ENCODE peak calls at places on chromosome 2, in ten cellular contexts. One of them, this sample, is unnamed.

GRCh38 chr2:181900007-181900651 is 8.6 kb downstream of the ITPRID2 start:
- DNase-seq in ecto neural progenitor cell: no peak
- DNase-seq in HS-5: no peak
- DNase-seq in HTR-8/SVneo: no peak
- DNase-seq in caudate nucleus: no peak
- DNase-seq in stimulated activated CD4-positive, alpha-beta T cell treated with anti-CD3 and anti-CD28 coated beads, Interleukin-4, amount 100 ng/mL, for 24 hours: no peak
- DNase-seq in activated naive CD4-positive, alpha-beta T cell: no peak
- DNase-seq in tibial nerve: no peak
- DNase-seq in Ammon's horn: no peak
- DNase-seq in NCI-H1417: no peak
- DNase-seq in this sample: no peak

GRCh38 chr2:203852760-203853159 is 14.8 kb upstream of the CTLA4 start:
- DNase-seq in caudate nucleus: no peak
- DNase-seq in NCI-H1417: no peak
- DNase-seq in activated naive CD4-positive, alpha-beta T cell: no peak
- DNase-seq in stimulated activated CD4-positive, alpha-beta T cell treated with anti-CD3 and anti-CD28 coated beads, Interleukin-4, amount 100 ng/mL, for 24 hours: no peak
- DNase-seq in tibial nerve: no peak
- DNase-seq in Ammon's horn: no peak
- DNase-seq in HS-5: no peak
- DNase-seq in ecto neural progenitor cell: no peak
- DNase-seq in HTR-8/SVneo: no peak
- DNase-seq in this sample: no peak

GRCh38 chr2:153551698-153552097 is 73.1 kb upstream of the RPRM start:
- DNase-seq in stimulated activated CD4-positive, alpha-beta T cell treated with anti-CD3 and anti-CD28 coated beads, Interleukin-4, amount 100 ng/mL, for 24 hours: no peak
- DNase-seq in Ammon's horn: no peak
- DNase-seq in HTR-8/SVneo: no peak
- DNase-seq in activated naive CD4-positive, alpha-beta T cell: no peak
- DNase-seq in caudate nucleus: no peak
- DNase-seq in tibial nerve: no peak
- DNase-seq in HS-5: no peak
- DNase-seq in ecto neural progenitor cell: no peak
- DNase-seq in NCI-H1417: no peak
- DNase-seq in this sample: no peak

GRCh38 chr2:108119026-108119425 is 120.7 kb upstream of the SULT1C3 start:
- DNase-seq in NCI-H1417: no peak
- DNase-seq in ecto neural progenitor cell: no peak
- DNase-seq in tibial nerve: no peak
- DNase-seq in HTR-8/SVneo: no peak
- DNase-seq in caudate nucleus: no peak
- DNase-seq in stimulated activated CD4-positive, alpha-beta T cell treated with anti-CD3 and anti-CD28 coated beads, Interleukin-4, amount 100 ng/mL, for 24 hours: no peak
- DNase-seq in Ammon's horn: no peak
- DNase-seq in activated naive CD4-positive, alpha-beta T cell: no peak
- DNase-seq in HS-5: no peak
- DNase-seq in this sample: no peak

GRCh38 chr2:57886196-57886786 is 160.3 kb upstream of the VRK2 start:
- DNase-seq in caudate nucleus: no peak
- DNase-seq in Ammon's horn: no peak
- DNase-seq in stimulated activated CD4-positive, alpha-beta T cell treated with anti-CD3 and anti-CD28 coated beads, Interleukin-4, amount 100 ng/mL, for 24 hours: no peak
- DNase-seq in tibial nerve: no peak
- DNase-seq in HS-5: no peak
- DNase-seq in activated naive CD4-positive, alpha-beta T cell: no peak
- DNase-seq in HTR-8/SVneo: no peak
- DNase-seq in NCI-H1417: peak
- DNase-seq in ecto neural progenitor cell: no peak
- DNase-seq in this sample: no peak

GRCh38 chr2:100592226-100592625 is 29.4 kb downstream of the PDCL3 start:
- DNase-seq in tibial nerve: no peak
- DNase-seq in HTR-8/SVneo: no peak
- DNase-seq in activated naive CD4-positive, alpha-beta T cell: no peak
- DNase-seq in HS-5: peak
- DNase-seq in caudate nucleus: no peak
- DNase-seq in NCI-H1417: no peak
- DNase-seq in ecto neural progenitor cell: no peak
- DNase-seq in Ammon's horn: no peak
- DNase-seq in stimulated activated CD4-positive, alpha-beta T cell treated with anti-CD3 and anti-CD28 coated beads, Interleukin-4, amount 100 ng/mL, for 24 hours: no peak
- DNase-seq in this sample: no peak

GRCh38 chr2:97910403-97911209 is 85.1 kb downstream of the TMEM131 start:
- DNase-seq in HTR-8/SVneo: no peak
- DNase-seq in tibial nerve: no peak
- DNase-seq in ecto neural progenitor cell: no peak
- DNase-seq in caudate nucleus: no peak
- DNase-seq in Ammon's horn: no peak
- DNase-seq in stimulated activated CD4-positive, alpha-beta T cell treated with anti-CD3 and anti-CD28 coated beads, Interleukin-4, amount 100 ng/mL, for 24 hours: no peak
- DNase-seq in HS-5: peak
- DNase-seq in activated naive CD4-positive, alpha-beta T cell: no peak
- DNase-seq in NCI-H1417: no peak
- DNase-seq in this sample: no peak

GRCh38 chr2:27891820-27892105 is 1.2 kb downstream of the BABAM2 start:
- DNase-seq in activated naive CD4-positive, alpha-beta T cell: no peak
- DNase-seq in Ammon's horn: no peak
- DNase-seq in stimulated activated CD4-positive, alpha-beta T cell treated with anti-CD3 and anti-CD28 coated beads, Interleukin-4, amount 100 ng/mL, for 24 hours: no peak
- DNase-seq in tibial nerve: no peak
- DNase-seq in ecto neural progenitor cell: no peak
- DNase-seq in caudate nucleus: no peak
- DNase-seq in HS-5: no peak
- DNase-seq in HTR-8/SVneo: no peak
- DNase-seq in NCI-H1417: no peak
- DNase-seq in this sample: no peak

GRCh38 chr2:40113997-40114396 is 334.9 kb upstream of the THUMPD2 start:
- DNase-seq in tibial nerve: no peak
- DNase-seq in NCI-H1417: peak
- DNase-seq in HS-5: no peak
- DNase-seq in HTR-8/SVneo: no peak
- DNase-seq in stimulated activated CD4-positive, alpha-beta T cell treated with anti-CD3 and anti-CD28 coated beads, Interleukin-4, amount 100 ng/mL, for 24 hours: no peak
- DNase-seq in caudate nucleus: no peak
- DNase-seq in activated naive CD4-positive, alpha-beta T cell: no peak
- DNase-seq in ecto neural progenitor cell: no peak
- DNase-seq in Ammon's horn: no peak
- DNase-seq in this sample: no peak

GRCh38 chr2:130728007-130728454 is 839 bp upstream of the GPR148 start:
- DNase-seq in activated naive CD4-positive, alpha-beta T cell: no peak
- DNase-seq in tibial nerve: no peak
- DNase-seq in caudate nucleus: no peak
- DNase-seq in HS-5: no peak
- DNase-seq in Ammon's horn: no peak
- DNase-seq in HTR-8/SVneo: no peak
- DNase-seq in stimulated activated CD4-positive, alpha-beta T cell treated with anti-CD3 and anti-CD28 coated beads, Interleukin-4, amount 100 ng/mL, for 24 hours: peak
- DNase-seq in ecto neural progenitor cell: peak
- DNase-seq in NCI-H1417: peak
- DNase-seq in this sample: no peak

GRCh38 chr2:33426666-33427231 is 49.7 kb upstream of the RASGRP3 start:
- DNase-seq in NCI-H1417: peak
- DNase-seq in HTR-8/SVneo: peak
- DNase-seq in HS-5: peak
- DNase-seq in stimulated activated CD4-positive, alpha-beta T cell treated with anti-CD3 and anti-CD28 coated beads, Interleukin-4, amount 100 ng/mL, for 24 hours: no peak
- DNase-seq in caudate nucleus: no peak
- DNase-seq in tibial nerve: no peak
- DNase-seq in activated naive CD4-positive, alpha-beta T cell: no peak
- DNase-seq in Ammon's horn: no peak
- DNase-seq in ecto neural progenitor cell: no peak
- DNase-seq in this sample: no peak

This sample was measured in hypothalamus.